ENCODE peak calls at places on chromosomes 6 and 20, in seven cellular contexts. One of them, this sample, is unnamed.
A peak's percentile ranks its signal among the peaks of the same experiment; 100 is the strongest.

GRCh38 chr20:37384683-37385174 is 38.8 kb downstream of the SRC start:
- DNase-seq in mucosa of descending colon: peak; percentile 82
- DNase-seq in aorta: peak; percentile 87
- DNase-seq in MM.1S: peak; percentile 63
- DNase-seq in CD8-positive, alpha-beta memory T cell: peak; percentile 78
- DNase-seq in lower lobe of right lung: peak; percentile 80
- DNase-seq in heart left ventricle: peak; percentile 75
- DNase-seq in this sample: peak; percentile 83

GRCh38 chr6:19737968-19738367 is 99.2 kb upstream of the ID4 start:
- DNase-seq in mucosa of descending colon: no peak
- DNase-seq in aorta: no peak
- DNase-seq in MM.1S: no peak
- DNase-seq in CD8-positive, alpha-beta memory T cell: no peak
- DNase-seq in lower lobe of right lung: no peak
- DNase-seq in heart left ventricle: no peak
- DNase-seq in this sample: no peak

GRCh38 chr6:1554241-1554880 is 55.4 kb upstream of the FOXC1 start:
- DNase-seq in mucosa of descending colon: no peak
- DNase-seq in aorta: no peak
- DNase-seq in MM.1S: no peak
- DNase-seq in CD8-positive, alpha-beta memory T cell: no peak
- DNase-seq in lower lobe of right lung: no peak
- DNase-seq in heart left ventricle: no peak
- DNase-seq in this sample: no peak

GRCh38 chr6:108666656-108667260 is 106.0 kb downstream of the FOXO3 start:
- DNase-seq in mucosa of descending colon: no peak
- DNase-seq in aorta: no peak
- DNase-seq in MM.1S: no peak
- DNase-seq in CD8-positive, alpha-beta memory T cell: no peak
- DNase-seq in lower lobe of right lung: no peak
- DNase-seq in heart left ventricle: no peak
- DNase-seq in this sample: no peak

GRCh38 chr6:85580878-85581267 is 12.8 kb downstream of the SNX14 start:
- DNase-seq in mucosa of descending colon: no peak
- DNase-seq in aorta: no peak
- DNase-seq in MM.1S: no peak
- DNase-seq in CD8-positive, alpha-beta memory T cell: no peak
- DNase-seq in lower lobe of right lung: no peak
- DNase-seq in heart left ventricle: peak; percentile 68
- DNase-seq in this sample: no peak

GRCh38 chr6:44309092-44309491 is 4.1 kb downstream of the AARS2 start:
- DNase-seq in mucosa of descending colon: no peak
- DNase-seq in aorta: peak; percentile 22
- DNase-seq in MM.1S: no peak
- DNase-seq in CD8-positive, alpha-beta memory T cell: no peak
- DNase-seq in lower lobe of right lung: no peak
- DNase-seq in heart left ventricle: peak; percentile 69
- DNase-seq in this sample: no peak

GRCh38 chr6:72328775-72329174 is 293.1 kb upstream of the KCNQ5 start:
- DNase-seq in mucosa of descending colon: no peak
- DNase-seq in aorta: no peak
- DNase-seq in MM.1S: no peak
- DNase-seq in CD8-positive, alpha-beta memory T cell: no peak
- DNase-seq in lower lobe of right lung: no peak
- DNase-seq in heart left ventricle: no peak
- DNase-seq in this sample: no peak

GRCh38 chr6:73642530-73642929 is 11.3 kb downstream of the SLC17A5 start:
- DNase-seq in mucosa of descending colon: no peak
- DNase-seq in aorta: no peak
- DNase-seq in MM.1S: no peak
- DNase-seq in CD8-positive, alpha-beta memory T cell: no peak
- DNase-seq in lower lobe of right lung: no peak
- DNase-seq in heart left ventricle: no peak
- DNase-seq in this sample: no peak

GRCh38 chr6:44828780-44829179 is 441.3 kb downstream of the CDC5L start:
- DNase-seq in mucosa of descending colon: no peak
- DNase-seq in aorta: no peak
- DNase-seq in MM.1S: no peak
- DNase-seq in CD8-positive, alpha-beta memory T cell: no peak
- DNase-seq in lower lobe of right lung: no peak
- DNase-seq in heart left ventricle: no peak
- DNase-seq in this sample: no peak

DNA sequence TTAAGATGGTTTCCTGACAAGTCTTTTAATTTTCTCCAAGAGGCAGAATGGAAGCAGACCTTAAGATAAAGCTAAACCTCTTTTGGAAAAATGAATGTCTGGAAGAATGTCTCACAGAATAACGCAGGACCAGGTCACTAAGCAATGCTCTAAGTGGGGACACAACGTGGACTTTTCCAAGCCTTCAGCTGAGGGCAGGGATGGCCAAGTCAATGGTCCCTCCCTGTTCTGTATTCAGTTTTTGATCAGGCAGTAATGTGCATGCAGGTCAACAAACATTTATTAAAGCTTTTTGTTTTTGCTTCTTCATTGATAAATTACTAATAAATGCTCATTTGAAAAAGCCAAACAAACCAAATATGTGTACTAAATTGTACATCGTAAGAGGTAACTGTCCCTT is 2.0 kb upstream of the RNF182 start:
- DNase-seq in mucosa of descending colon: no peak
- DNase-seq in aorta: no peak
- DNase-seq in MM.1S: no peak
- DNase-seq in CD8-positive, alpha-beta memory T cell: no peak
- DNase-seq in lower lobe of right lung: no peak
- DNase-seq in heart left ventricle: no peak
- DNase-seq in this sample: no peak
- H3K4me3 ChIP-seq in mucosa of descending colon: no peak overlapping the region
- H3K4me3 ChIP-seq in aorta: no peak overlapping the region
- H3K4me3 ChIP-seq in MM.1S: no peak overlapping the region
- H3K4me3 ChIP-seq in CD8-positive, alpha-beta memory T cell: no peak overlapping the region
- H3K4me3 ChIP-seq in lower lobe of right lung: no peak overlapping the region
- H3K4me3 ChIP-seq in heart left ventricle: no peak overlapping the region
- H3K4me3 ChIP-seq in this sample: no peak overlapping the region

GRCh38 chr6:168578036-168578435 is 137.1 kb downstream of the SMOC2 start:
- DNase-seq in mucosa of descending colon: no peak
- DNase-seq in aorta: peak; percentile 60
- DNase-seq in MM.1S: no peak
- DNase-seq in CD8-positive, alpha-beta memory T cell: no peak
- DNase-seq in lower lobe of right lung: no peak
- DNase-seq in heart left ventricle: no peak
- DNase-seq in this sample: no peak
- H3K9me3 ChIP-seq in mucosa of descending colon: no peaks in the 10 kb centered on the region
- H3K9me3 ChIP-seq in aorta: no peaks in the 10 kb centered on the region
- H3K9me3 ChIP-seq in MM.1S: no peaks in the 10 kb centered on the region
- H3K9me3 ChIP-seq in CD8-positive, alpha-beta memory T cell: no peaks in the 10 kb centered on the region
- H3K9me3 ChIP-seq in lower lobe of right lung: no peaks in the 10 kb centered on the region
- H3K9me3 ChIP-seq in heart left ventricle: no peaks in the 10 kb centered on the region
- H3K9me3 ChIP-seq in this sample: no peaks in the 10 kb centered on the region

DNA sequence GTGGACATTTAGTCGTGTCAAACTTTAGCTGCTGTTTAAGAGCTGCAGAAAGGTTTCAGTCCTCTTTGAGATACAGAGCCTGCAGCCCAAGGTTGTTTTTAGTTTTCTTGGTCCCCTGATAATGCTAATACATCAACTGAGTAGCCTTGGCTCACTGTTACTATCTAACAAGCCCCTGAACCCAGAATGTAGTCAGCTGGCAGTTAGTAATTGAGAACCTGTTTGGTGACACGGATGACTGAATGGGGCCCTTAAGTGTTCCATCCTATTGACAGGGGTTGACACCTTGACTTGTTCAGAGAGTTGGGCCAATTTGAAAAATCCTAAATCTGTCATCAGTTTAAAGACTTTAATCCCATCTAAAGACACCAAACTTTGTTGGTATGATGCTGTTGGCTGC is 2.8 kb downstream of the RTN4IP1 start:
- DNase-seq in mucosa of descending colon: no peak
- DNase-seq in aorta: no peak
- DNase-seq in MM.1S: no peak
- DNase-seq in CD8-positive, alpha-beta memory T cell: no peak
- DNase-seq in lower lobe of right lung: no peak
- DNase-seq in heart left ventricle: no peak
- DNase-seq in this sample: no peak
- H3K4me1 ChIP-seq in mucosa of descending colon: peaks cover 9% of the 10 kb centered on the region
- H3K4me1 ChIP-seq in aorta: no peaks in the 10 kb centered on the region
- H3K4me1 ChIP-seq in MM.1S: peaks cover 7% of the 10 kb centered on the region
- H3K4me1 ChIP-seq in CD8-positive, alpha-beta memory T cell: peaks cover 20% of the 10 kb centered on the region
- H3K4me1 ChIP-seq in lower lobe of right lung: peaks cover 17% of the 10 kb centered on the region
- H3K4me1 ChIP-seq in heart left ventricle: peaks cover 3% of the 10 kb centered on the region
- H3K4me1 ChIP-seq in this sample: peaks cover 23% of the 10 kb centered on the region

GRCh38 chr6:5787054-5787720 is 219.5 kb downstream of the NRN1 start:
- DNase-seq in mucosa of descending colon: no peak
- DNase-seq in aorta: peak; percentile 37
- DNase-seq in MM.1S: no peak
- DNase-seq in CD8-positive, alpha-beta memory T cell: no peak
- DNase-seq in lower lobe of right lung: no peak
- DNase-seq in heart left ventricle: no peak
- DNase-seq in this sample: no peak
- H3K4me3 ChIP-seq in mucosa of descending colon: no peak overlapping the region
- H3K4me3 ChIP-seq in aorta: no peak overlapping the region
- H3K4me3 ChIP-seq in MM.1S: no peak overlapping the region
- H3K4me3 ChIP-seq in CD8-positive, alpha-beta memory T cell: no peak overlapping the region
- H3K4me3 ChIP-seq in lower lobe of right lung: no peak overlapping the region
- H3K4me3 ChIP-seq in heart left ventricle: no peak overlapping the region
- H3K4me3 ChIP-seq in this sample: no peak overlapping the region

GRCh38 chr6:168715643-168716481 is 274.9 kb downstream of the SMOC2 start:
- DNase-seq in mucosa of descending colon: no peak
- DNase-seq in aorta: no peak
- DNase-seq in MM.1S: no peak
- DNase-seq in CD8-positive, alpha-beta memory T cell: no peak
- DNase-seq in lower lobe of right lung: no peak
- DNase-seq in heart left ventricle: no peak
- DNase-seq in this sample: no peak

GRCh38 chr6:168716581-168716980 is 275.6 kb downstream of the SMOC2 start:
- DNase-seq in mucosa of descending colon: no peak
- DNase-seq in aorta: peak; percentile 47
- DNase-seq in MM.1S: no peak
- DNase-seq in CD8-positive, alpha-beta memory T cell: no peak
- DNase-seq in lower lobe of right lung: no peak
- DNase-seq in heart left ventricle: no peak
- DNase-seq in this sample: no peak

GRCh38 chr6:168719901-168720300 is 278.9 kb downstream of the SMOC2 start:
- DNase-seq in mucosa of descending colon: no peak
- DNase-seq in aorta: no peak
- DNase-seq in MM.1S: no peak
- DNase-seq in CD8-positive, alpha-beta memory T cell: no peak
- DNase-seq in lower lobe of right lung: no peak
- DNase-seq in heart left ventricle: no peak
- DNase-seq in this sample: no peak

GRCh38 chr6:168718821-168719475 is 278.0 kb downstream of the SMOC2 start:
- DNase-seq in mucosa of descending colon: no peak
- DNase-seq in aorta: no peak
- DNase-seq in MM.1S: no peak
- DNase-seq in CD8-positive, alpha-beta memory T cell: no peak
- DNase-seq in lower lobe of right lung: no peak
- DNase-seq in heart left ventricle: no peak
- DNase-seq in this sample: no peak

DNA sequence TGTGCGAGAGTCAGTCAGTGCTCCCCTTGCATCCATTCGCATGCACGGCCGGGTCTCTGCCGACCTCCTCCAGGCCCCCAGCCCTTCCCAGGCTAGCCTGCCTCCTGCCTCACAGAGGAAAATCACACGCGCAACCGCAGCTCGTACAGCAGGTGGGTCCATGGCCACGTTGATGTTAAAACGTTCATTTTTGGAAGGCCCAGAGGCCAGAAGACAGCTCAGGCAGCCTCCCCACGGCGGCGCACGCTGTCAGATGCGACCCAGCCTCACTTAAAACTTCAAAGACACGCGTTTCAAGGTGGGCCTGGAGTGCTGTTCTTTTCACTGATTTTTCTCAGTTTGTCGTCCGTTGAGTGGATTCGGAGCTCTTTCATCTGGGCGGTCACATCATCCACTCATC is 276.5 kb downstream of the SMOC2 start:
- DNase-seq in mucosa of descending colon: no peak
- DNase-seq in aorta: peak; percentile 60
- DNase-seq in MM.1S: no peak
- DNase-seq in CD8-positive, alpha-beta memory T cell: no peak
- DNase-seq in lower lobe of right lung: no peak
- DNase-seq in heart left ventricle: no peak
- DNase-seq in this sample: no peak
- H3K9me3 ChIP-seq in mucosa of descending colon: no peaks in the 10 kb centered on the region
- H3K9me3 ChIP-seq in aorta: no peaks in the 10 kb centered on the region
- H3K9me3 ChIP-seq in MM.1S: no peaks in the 10 kb centered on the region
- H3K9me3 ChIP-seq in CD8-positive, alpha-beta memory T cell: no peaks in the 10 kb centered on the region
- H3K9me3 ChIP-seq in lower lobe of right lung: no peaks in the 10 kb centered on the region
- H3K9me3 ChIP-seq in heart left ventricle: no peaks in the 10 kb centered on the region
- H3K9me3 ChIP-seq in this sample: no peaks in the 10 kb centered on the region

GRCh38 chr20:51938557-51939324 is 136.4 kb upstream of the SALL4 start:
- DNase-seq in mucosa of descending colon: no peak
- DNase-seq in aorta: no peak
- DNase-seq in MM.1S: no peak
- DNase-seq in CD8-positive, alpha-beta memory T cell: no peak
- DNase-seq in lower lobe of right lung: no peak
- DNase-seq in heart left ventricle: no peak
- DNase-seq in this sample: no peak

GRCh38 chr20:51935003-51935358 is 132.7 kb upstream of the SALL4 start:
- DNase-seq in mucosa of descending colon: no peak
- DNase-seq in aorta: no peak
- DNase-seq in MM.1S: no peak
- DNase-seq in CD8-positive, alpha-beta memory T cell: no peak
- DNase-seq in lower lobe of right lung: no peak
- DNase-seq in heart left ventricle: no peak
- DNase-seq in this sample: no peak

GRCh38 chr20:51934301-51935002 is 132.1 kb upstream of the SALL4 start:
- DNase-seq in mucosa of descending colon: no peak
- DNase-seq in aorta: no peak
- DNase-seq in MM.1S: no peak
- DNase-seq in CD8-positive, alpha-beta memory T cell: no peak
- DNase-seq in lower lobe of right lung: no peak
- DNase-seq in heart left ventricle: no peak
- DNase-seq in this sample: no peak

GRCh38 chr20:51941503-51941902 is 139.2 kb upstream of the SALL4 start:
- DNase-seq in mucosa of descending colon: no peak
- DNase-seq in aorta: no peak
- DNase-seq in MM.1S: no peak
- DNase-seq in CD8-positive, alpha-beta memory T cell: no peak
- DNase-seq in lower lobe of right lung: no peak
- DNase-seq in heart left ventricle: no peak
- DNase-seq in this sample: no peak

GRCh38 chr20:51937780-51938179 is 135.5 kb upstream of the SALL4 start:
- DNase-seq in mucosa of descending colon: no peak
- DNase-seq in aorta: no peak
- DNase-seq in MM.1S: no peak
- DNase-seq in CD8-positive, alpha-beta memory T cell: no peak
- DNase-seq in lower lobe of right lung: no peak
- DNase-seq in heart left ventricle: no peak
- DNase-seq in this sample: no peak
- H3K4me1 ChIP-seq in mucosa of descending colon: no peaks in the 10 kb centered on the region
- H3K4me1 ChIP-seq in aorta: no peaks in the 10 kb centered on the region
- H3K4me1 ChIP-seq in MM.1S: no peaks in the 10 kb centered on the region
- H3K4me1 ChIP-seq in CD8-positive, alpha-beta memory T cell: no peaks in the 10 kb centered on the region
- H3K4me1 ChIP-seq in lower lobe of right lung: no peaks in the 10 kb centered on the region
- H3K4me1 ChIP-seq in heart left ventricle: no peaks in the 10 kb centered on the region
- H3K4me1 ChIP-seq in this sample: no peaks in the 10 kb centered on the region

GRCh38 chr20:10172998-10173655 is 45.5 kb upstream of the SNAP25 start:
- DNase-seq in mucosa of descending colon: no peak
- DNase-seq in aorta: no peak
- DNase-seq in MM.1S: no peak
- DNase-seq in CD8-positive, alpha-beta memory T cell: no peak
- DNase-seq in lower lobe of right lung: no peak
- DNase-seq in heart left ventricle: no peak
- DNase-seq in this sample: no peak
- H3K4me3 ChIP-seq in mucosa of descending colon: no peak overlapping the region
- H3K4me3 ChIP-seq in aorta: no peak overlapping the region
- H3K4me3 ChIP-seq in MM.1S: no peak overlapping the region
- H3K4me3 ChIP-seq in CD8-positive, alpha-beta memory T cell: no peak overlapping the region
- H3K4me3 ChIP-seq in lower lobe of right lung: no peak overlapping the region
- H3K4me3 ChIP-seq in heart left ventricle: no peak overlapping the region
- H3K4me3 ChIP-seq in this sample: no peak overlapping the region